ENCODE peak calls at places on chromosomes 3 and 15, in six cellular contexts. One of them, this sample, is unnamed.

GRCh38 chr3:16936233-16936632 is 51.5 kb downstream of the PLCL2 start:
- DNase-seq in tibial nerve: no peak
- DNase-seq in WERI-Rb-1: no peak
- DNase-seq in OCI-LY7: no peak
- DNase-seq in endodermal cell: no peak
- DNase-seq in fibroblast of mammary gland: no peak
- DNase-seq in this sample: peak

GRCh38 chr3:153633407-153633806 is 471.4 kb downstream of the RAP2B start:
- DNase-seq in fibroblast of mammary gland: no peak
- DNase-seq in WERI-Rb-1: no peak
- DNase-seq in tibial nerve: no peak
- DNase-seq in endodermal cell: no peak
- DNase-seq in OCI-LY7: no peak
- DNase-seq in this sample: no peak

GRCh38 chr15:60673918-60674558 is 195.1 kb upstream of the ICE2 start:
- DNase-seq in WERI-Rb-1: no peak
- DNase-seq in fibroblast of mammary gland: peak
- DNase-seq in tibial nerve: peak
- DNase-seq in endodermal cell: no peak
- DNase-seq in OCI-LY7: no peak
- DNase-seq in this sample: no peak

GRCh38 chr3:55481067-55481917 is 5.8 kb downstream of the WNT5A start:
- DNase-seq in WERI-Rb-1: peak
- DNase-seq in fibroblast of mammary gland: peak
- DNase-seq in tibial nerve: no peak
- DNase-seq in OCI-LY7: no peak
- DNase-seq in endodermal cell: peak
- DNase-seq in this sample: peak

GRCh38 chr3:133940536-133940935 is 44.9 kb upstream of the RAB6B start:
- DNase-seq in OCI-LY7: no peak
- DNase-seq in tibial nerve: no peak
- DNase-seq in fibroblast of mammary gland: no peak
- DNase-seq in WERI-Rb-1: no peak
- DNase-seq in endodermal cell: no peak
- DNase-seq in this sample: no peak

GRCh38 chr3:70933105-70933810 is 620.8 kb upstream of the MDFIC2 start:
- DNase-seq in fibroblast of mammary gland: no peak
- DNase-seq in OCI-LY7: no peak
- DNase-seq in WERI-Rb-1: no peak
- DNase-seq in tibial nerve: no peak
- DNase-seq in endodermal cell: no peak
- DNase-seq in this sample: no peak

GRCh38 chr3:172153335-172153861 is 114.0 kb downstream of the FNDC3B start:
- DNase-seq in OCI-LY7: no peak
- DNase-seq in tibial nerve: peak
- DNase-seq in fibroblast of mammary gland: peak
- DNase-seq in endodermal cell: peak
- DNase-seq in WERI-Rb-1: no peak
- DNase-seq in this sample: no peak

GRCh38 chr3:143433787-143434378 is 314.3 kb downstream of the CHST2 start:
- DNase-seq in fibroblast of mammary gland: peak
- DNase-seq in tibial nerve: no peak
- DNase-seq in OCI-LY7: peak
- DNase-seq in endodermal cell: peak
- DNase-seq in WERI-Rb-1: peak
- DNase-seq in this sample: peak

GRCh38 chr15:71921191-71921590 is 110.8 kb downstream of the NR2E3 start:
- DNase-seq in fibroblast of mammary gland: peak
- DNase-seq in OCI-LY7: no peak
- DNase-seq in tibial nerve: no peak
- DNase-seq in endodermal cell: no peak
- DNase-seq in WERI-Rb-1: no peak
- DNase-seq in this sample: no peak

GRCh38 chr15:42184313-42184712 is 23.8 kb downstream of the VPS39 start:
- DNase-seq in fibroblast of mammary gland: peak
- DNase-seq in OCI-LY7: no peak
- DNase-seq in tibial nerve: no peak
- DNase-seq in WERI-Rb-1: no peak
- DNase-seq in endodermal cell: no peak
- DNase-seq in this sample: no peak

GRCh38 chr15:94924971-94925593 is 693.7 kb downstream of the MCTP2 start:
- DNase-seq in fibroblast of mammary gland: no peak
- DNase-seq in endodermal cell: no peak
- DNase-seq in OCI-LY7: no peak
- DNase-seq in WERI-Rb-1: no peak
- DNase-seq in tibial nerve: no peak
- DNase-seq in this sample: no peak

GRCh38 chr3:142586803-142587406 is 8.4 kb upstream of the ATR start:
- DNase-seq in WERI-Rb-1: peak
- DNase-seq in fibroblast of mammary gland: peak
- DNase-seq in tibial nerve: peak
- DNase-seq in endodermal cell: peak
- DNase-seq in OCI-LY7: peak
- DNase-seq in this sample: peak

GRCh38 chr3:47377186-47377585 is 3.6 kb upstream of the PTPN23 start:
- DNase-seq in WERI-Rb-1: no peak
- DNase-seq in tibial nerve: no peak
- DNase-seq in endodermal cell: no peak
- DNase-seq in fibroblast of mammary gland: no peak
- DNase-seq in OCI-LY7: peak
- DNase-seq in this sample: no peak

GRCh38 chr3:123789160-123789559 is 95.0 kb downstream of the MYLK start:
- DNase-seq in WERI-Rb-1: no peak
- DNase-seq in OCI-LY7: no peak
- DNase-seq in endodermal cell: no peak
- DNase-seq in tibial nerve: no peak
- DNase-seq in fibroblast of mammary gland: no peak
- DNase-seq in this sample: no peak

GRCh38 chr3:62184559-62184958 is 188.8 kb downstream of the FEZF2 start:
- DNase-seq in fibroblast of mammary gland: peak
- DNase-seq in tibial nerve: no peak
- DNase-seq in WERI-Rb-1: no peak
- DNase-seq in endodermal cell: no peak
- DNase-seq in OCI-LY7: no peak
- DNase-seq in this sample: no peak

GRCh38 chr15:81950841-81951414 is 94.9 kb downstream of the MEX3B start:
- DNase-seq in endodermal cell: no peak
- DNase-seq in OCI-LY7: no peak
- DNase-seq in tibial nerve: no peak
- DNase-seq in fibroblast of mammary gland: no peak
- DNase-seq in WERI-Rb-1: no peak
- DNase-seq in this sample: peak

GRCh38 chr3:159451067-159451466 is 537.6 kb upstream of the IL12A start:
- DNase-seq in tibial nerve: no peak
- DNase-seq in endodermal cell: no peak
- DNase-seq in OCI-LY7: no peak
- DNase-seq in WERI-Rb-1: no peak
- DNase-seq in fibroblast of mammary gland: no peak
- DNase-seq in this sample: no peak

GRCh38 chr15:94238539-94239118 is 7.3 kb downstream of the MCTP2 start:
- DNase-seq in WERI-Rb-1: no peak
- DNase-seq in fibroblast of mammary gland: no peak
- DNase-seq in OCI-LY7: peak
- DNase-seq in endodermal cell: no peak
- DNase-seq in tibial nerve: no peak
- DNase-seq in this sample: no peak

GRCh38 chr15:77097317-77097721 is 26.4 kb upstream of the TSPAN3 start:
- DNase-seq in endodermal cell: no peak
- DNase-seq in tibial nerve: no peak
- DNase-seq in OCI-LY7: no peak
- DNase-seq in fibroblast of mammary gland: no peak
- DNase-seq in WERI-Rb-1: peak
- DNase-seq in this sample: no peak

GRCh38 chr15:29270976-29271375 is 1.4 kb upstream of the NSMCE3 start:
- DNase-seq in WERI-Rb-1: no peak
- DNase-seq in tibial nerve: no peak
- DNase-seq in OCI-LY7: peak
- DNase-seq in endodermal cell: no peak
- DNase-seq in fibroblast of mammary gland: no peak
- DNase-seq in this sample: no peak

GRCh38 chr3:184514151-184514490 is 47.5 kb upstream of the EPHB3 start:
- DNase-seq in fibroblast of mammary gland: no peak
- DNase-seq in WERI-Rb-1: no peak
- DNase-seq in endodermal cell: no peak
- DNase-seq in tibial nerve: no peak
- DNase-seq in OCI-LY7: no peak
- DNase-seq in this sample: no peak

GRCh38 chr3:194840661-194841514 is 155.2 kb downstream of the FAM43A start:
- DNase-seq in OCI-LY7: no peak
- DNase-seq in fibroblast of mammary gland: no peak
- DNase-seq in tibial nerve: no peak
- DNase-seq in endodermal cell: no peak
- DNase-seq in WERI-Rb-1: no peak
- DNase-seq in this sample: no peak

GRCh38 chr3:7999363-7999762 is 502.3 kb upstream of the LMCD1 start:
- DNase-seq in endodermal cell: peak
- DNase-seq in fibroblast of mammary gland: no peak
- DNase-seq in OCI-LY7: no peak
- DNase-seq in tibial nerve: no peak
- DNase-seq in WERI-Rb-1: no peak
- DNase-seq in this sample: peak

GRCh38 chr15:73620078-73620477 is 13.1 kb downstream of the NPTN start:
- DNase-seq in fibroblast of mammary gland: no peak
- DNase-seq in tibial nerve: no peak
- DNase-seq in WERI-Rb-1: no peak
- DNase-seq in OCI-LY7: no peak
- DNase-seq in endodermal cell: no peak
- DNase-seq in this sample: no peak

GRCh38 chr15:67405208-67406191 is 115.4 kb upstream of the C15orf61 start:
- DNase-seq in tibial nerve: no peak
- DNase-seq in OCI-LY7: no peak
- DNase-seq in endodermal cell: no peak
- DNase-seq in WERI-Rb-1: no peak
- DNase-seq in fibroblast of mammary gland: peak
- DNase-seq in this sample: no peak

GRCh38 chr15:32794973-32795372 is 77.2 kb downstream of the GREM1 start:
- DNase-seq in WERI-Rb-1: no peak
- DNase-seq in tibial nerve: no peak
- DNase-seq in OCI-LY7: no peak
- DNase-seq in fibroblast of mammary gland: peak
- DNase-seq in endodermal cell: no peak
- DNase-seq in this sample: no peak

GRCh38 chr3:28349397-28350000 is 875 bp upstream of the AZI2 start:
- DNase-seq in OCI-LY7: no peak
- DNase-seq in endodermal cell: no peak
- DNase-seq in fibroblast of mammary gland: peak
- DNase-seq in WERI-Rb-1: no peak
- DNase-seq in tibial nerve: no peak
- DNase-seq in this sample: no peak

GRCh38 chr3:29511701-29512100 is 230.8 kb downstream of the RBMS3 start:
- DNase-seq in OCI-LY7: no peak
- DNase-seq in endodermal cell: no peak
- DNase-seq in WERI-Rb-1: no peak
- DNase-seq in fibroblast of mammary gland: no peak
- DNase-seq in tibial nerve: no peak
- DNase-seq in this sample: no peak

GRCh38 chr15:75145027-75145841 is 56.4 kb upstream of the C15orf39 start:
- DNase-seq in OCI-LY7: no peak
- DNase-seq in fibroblast of mammary gland: no peak
- DNase-seq in endodermal cell: no peak
- DNase-seq in tibial nerve: no peak
- DNase-seq in WERI-Rb-1: peak
- DNase-seq in this sample: no peak

GRCh38 chr3:53829605-53830004 is 16.6 kb downstream of the CHDH start:
- DNase-seq in endodermal cell: no peak
- DNase-seq in fibroblast of mammary gland: no peak
- DNase-seq in tibial nerve: no peak
- DNase-seq in WERI-Rb-1: no peak
- DNase-seq in OCI-LY7: no peak
- DNase-seq in this sample: no peak
- H3K4me3 ChIP-seq in endodermal cell: no peak
- H3K4me3 ChIP-seq in fibroblast of mammary gland: no peak
- H3K4me3 ChIP-seq in tibial nerve: no peak
- H3K4me3 ChIP-seq in WERI-Rb-1: no peak
- H3K4me3 ChIP-seq in OCI-LY7: no peak
- H3K4me3 ChIP-seq in this sample: no peak

GRCh38 chr3:125381743-125382142 is 6.6 kb upstream of the ZNF148 start:
- DNase-seq in tibial nerve: no peak
- DNase-seq in OCI-LY7: peak
- DNase-seq in endodermal cell: no peak
- DNase-seq in fibroblast of mammary gland: peak
- DNase-seq in WERI-Rb-1: no peak
- DNase-seq in this sample: no peak
- H3K4me3 ChIP-seq in tibial nerve: no peak
- H3K4me3 ChIP-seq in OCI-LY7: no peak
- H3K4me3 ChIP-seq in endodermal cell: no peak
- H3K4me3 ChIP-seq in fibroblast of mammary gland: no peak
- H3K4me3 ChIP-seq in WERI-Rb-1: no peak
- H3K4me3 ChIP-seq in this sample: no peak

DNA sequence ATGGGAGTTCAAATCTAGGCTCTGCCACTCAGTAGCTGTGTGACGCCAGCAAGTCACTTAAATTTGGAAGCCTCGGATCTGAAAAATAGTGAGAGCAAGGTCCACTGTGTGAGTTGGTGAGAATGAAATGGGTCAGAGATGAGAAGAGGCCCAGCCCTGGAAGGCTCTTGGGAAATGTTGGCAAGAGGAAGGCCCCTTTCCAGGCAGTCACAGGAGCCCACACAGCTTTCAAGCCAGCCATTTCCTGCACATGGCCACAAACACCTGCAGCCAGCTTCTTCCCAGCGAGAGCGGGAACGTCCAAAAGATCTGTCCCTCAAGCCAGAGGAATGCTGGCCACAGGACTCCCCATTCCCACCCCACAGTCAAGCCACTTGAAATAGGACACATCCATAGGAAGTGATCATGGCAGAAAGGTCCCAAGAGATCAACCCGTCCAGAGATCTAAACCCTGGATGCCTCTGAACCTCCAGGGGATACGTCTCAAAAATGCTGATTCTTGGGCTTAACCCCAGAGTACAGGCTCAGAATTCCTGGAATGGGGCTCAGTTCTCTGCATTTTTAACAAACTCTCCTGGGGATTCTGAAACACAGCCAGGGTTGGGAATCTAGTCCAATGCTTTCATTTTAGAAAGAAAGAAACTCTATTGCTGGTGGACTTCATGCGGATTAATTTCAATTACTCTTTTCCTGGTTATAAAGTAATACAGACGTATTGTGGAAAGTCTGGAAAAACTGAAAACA is 35.9 kb downstream of the NTRK3 start:
- DNase-seq in WERI-Rb-1: no peak
- DNase-seq in fibroblast of mammary gland: no peak
- DNase-seq in tibial nerve: no peak
- DNase-seq in OCI-LY7: no peak
- DNase-seq in endodermal cell: no peak
- DNase-seq in this sample: no peak
- H3K4me3 ChIP-seq in WERI-Rb-1: no peak
- H3K4me3 ChIP-seq in fibroblast of mammary gland: no peak
- H3K4me3 ChIP-seq in tibial nerve: no peak
- H3K4me3 ChIP-seq in OCI-LY7: no peak
- H3K4me3 ChIP-seq in endodermal cell: no peak
- H3K4me3 ChIP-seq in this sample: no peak

DNA sequence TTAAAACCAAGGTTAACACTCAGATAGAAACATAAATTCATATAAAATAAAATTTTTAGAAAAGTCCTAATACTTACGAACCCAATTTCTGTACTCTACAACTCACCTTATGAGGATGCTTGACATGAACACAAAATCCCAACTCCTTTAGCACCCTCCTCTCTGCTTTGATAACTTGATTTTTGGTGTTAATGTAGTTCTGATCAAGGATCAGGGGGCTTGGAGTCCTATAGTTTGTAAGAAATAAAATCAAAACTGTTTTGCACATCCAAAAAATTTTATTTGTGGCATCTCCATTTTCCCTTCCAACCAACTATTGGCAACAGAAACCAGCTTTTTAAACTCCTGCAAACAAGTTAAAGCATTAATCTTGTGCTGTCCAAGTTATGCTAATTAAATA is 7.0 kb downstream of the CCNL1 start:
- DNase-seq in endodermal cell: no peak
- DNase-seq in WERI-Rb-1: no peak
- DNase-seq in tibial nerve: no peak
- DNase-seq in OCI-LY7: no peak
- DNase-seq in fibroblast of mammary gland: no peak
- DNase-seq in this sample: no peak
- H3K4me3 ChIP-seq in endodermal cell: no peak
- H3K4me3 ChIP-seq in WERI-Rb-1: no peak
- H3K4me3 ChIP-seq in tibial nerve: no peak
- H3K4me3 ChIP-seq in OCI-LY7: no peak
- H3K4me3 ChIP-seq in fibroblast of mammary gland: no peak
- H3K4me3 ChIP-seq in this sample: no peak